ENCODE peak calls at places on chromosome 14, in five cellular contexts. Q is DND-41, A is AG04449, O is activated T-cell treated with anti-CD3 and anti-CD28 coated beads for 1 hour, H is foreskin fibroblast. I is an unnamed sample.

GRCh38 chr14:101359221-101360044 is 201.9 kb upstream of the DIO3 start:
- DNase-seq in Q (no peak), A (no peak), O (no peak), H (peak; percentile 2), I (peak; percentile 92)

GRCh38 chr14:92198804-92199203 is 77.0 kb downstream of the CPSF2 start:
- DNase-seq in Q (no peak), A (no peak), O (no peak), H (no peak), I (no peak)

GRCh38 chr14:92958373-92959188 is 35.6 kb downstream of the CHGA start:
- DNase-seq in Q (no peak), A (no peak), O (no peak), H (no peak), I (no peak)

GRCh38 chr14:56423591-56423991 is 156.0 kb upstream of the TMEM260 start:
- DNase-seq in Q (peak; percentile 53), A (peak; percentile 5), O (no peak), H (peak; percentile 45), I (peak; percentile 48)

GRCh38 chr14:61720302-61720677 is 25.0 kb downstream of the HIF1A start:
- DNase-seq in Q (no peak), A (no peak), O (no peak), H (no peak), I (no peak)

GRCh38 chr14:88477513-88478250 is 77.1 kb downstream of the PTPN21 start:
- DNase-seq in Q (no peak), A (no peak), O (no peak), H (peak; percentile 39), I (no peak)

GRCh38 chr14:25246751-25247150 is 196.8 kb upstream of the STXBP6 start:
- DNase-seq in Q (no peak), A (no peak), O (no peak), H (no peak), I (no peak)

GRCh38 chr14:64717870-64718269 is 13.6 kb downstream of the PLEKHG3 start:
- DNase-seq in Q (no peak), A (no peak), O (no peak), H (no peak), I (peak; percentile 88)

GRCh38 chr14:94449930-94450329 is 2.7 kb downstream of the SERPINA11 start:
- DNase-seq in Q (no peak), A (no peak), O (no peak), H (no peak), I (no peak)

GRCh38 chr14:52607061-52607460 is 54.4 kb downstream of the GPR137C start:
- DNase-seq in Q (no peak), A (no peak), O (no peak), H (no peak), I (no peak)

GRCh38 chr14:69505338-69506240 is 21.1 kb downstream of the PLEKHD1 start:
- DNase-seq in Q (no peak), A (no peak), O (no peak), H (no peak), I (peak; percentile 53)

GRCh38 chr14:103207404-103208072 is 84.3 kb downstream of the TNFAIP2 start:
- DNase-seq in Q (no peak), A (no peak), O (no peak), H (peak; percentile 39), I (peak; percentile 22)

GRCh38 chr14:33229269-33229924 is 290.7 kb downstream of the NPAS3 start:
- DNase-seq in Q (no peak), A (no peak), O (no peak), H (no peak), I (no peak)

GRCh38 chr14:95508377-95508776 is 8.1 kb downstream of the SYNE3 start:
- DNase-seq in Q (no peak), A (no peak), O (no peak), H (no peak), I (no peak)

GRCh38 chr14:96662116-96662901 is 134.9 kb upstream of the VRK1 start:
- DNase-seq in Q (no peak), A (no peak), O (no peak), H (no peak), I (peak; percentile 24)

GRCh38 chr14:59630281-59630963 is 53.8 kb upstream of the CCDC175 start:
- DNase-seq in Q (no peak), A (no peak), O (no peak), H (peak; percentile 17), I (no peak)

GRCh38 chr14:99026471-99026870 is 245.5 kb downstream of the BCL11B start:
- DNase-seq in Q (peak; percentile 42), A (no peak), O (no peak), H (no peak), I (no peak)

GRCh38 chr14:72646861-72647528 is 246.9 kb downstream of the DPF3 start:
- DNase-seq in Q (no peak), A (no peak), O (no peak), H (peak; percentile 66), I (no peak)

GRCh38 chr14:73861060-73861459 is 9.4 kb downstream of the PTGR2 start:
- DNase-seq in Q (no peak), A (no peak), O (no peak), H (no peak), I (no peak)

GRCh38 chr14:31926123-31926522 is 151.0 kb upstream of the ARHGAP5 start:
- DNase-seq in Q (no peak), A (no peak), O (no peak), H (peak; percentile 64), I (peak; percentile 36)

GRCh38 chr14:61280526-61281185 is 482 bp downstream of the TMEM30B start:
- DNase-seq in Q (no peak), A (no peak), O (peak; percentile 80), H (peak; percentile 78), I (peak; percentile 77)

GRCh38 chr14:65461730-65462129 is 49.2 kb downstream of the FUT8 start:
- DNase-seq in Q (no peak), A (no peak), O (no peak), H (peak; percentile 14), I (no peak)

GRCh38 chr14:102390486-102390885 is 27.7 kb downstream of the TECPR2 start:
- DNase-seq in Q (no peak), A (no peak), O (no peak), H (peak; percentile 42), I (no peak)

GRCh38 chr14:37579250-37579649 is 15.8 kb downstream of the FOXA1 start:
- DNase-seq in Q (no peak), A (no peak), O (no peak), H (no peak), I (no peak)

GRCh38 chr14:63893701-63894458 is 41.1 kb downstream of the SYNE2 start:
- DNase-seq in Q (no peak), A (peak; percentile 95), O (no peak), H (peak; percentile 80), I (no peak)

GRCh38 chr14:92886337-92886736 is 36.6 kb upstream of the CHGA start:
- DNase-seq in Q (no peak), A (no peak), O (no peak), H (no peak), I (peak; percentile 89)

GRCh38 chr14:65485516-65485915 is 73.0 kb downstream of the FUT8 start:
- DNase-seq in Q (no peak), A (no peak), O (no peak), H (no peak), I (no peak)

I was measured in DMS79 treated with DMSO at 0.1 percent for 48 hours.